ENCODE peak calls at places on chromosomes 12 and 14, in seven cellular contexts. X is astrocyte of the cerebellum; N is esophagus squamous epithelium; B is activated naive CD8-positive, alpha-beta T cell treated with anti-CD3 and anti-CD28 coated beads for 36 hours; T is cerebellar cortex; K is DMS79; S is CD4-positive, alpha-beta T cell. P is an unnamed sample.

GRCh38 chr12:104682790-104683279 is 226.1 kb downstream of the CHST11 start:
- DNase-seq in S (peak), N (no peak), K (no peak), T (no peak), X (no peak), B (peak), P (no peak)

GRCh38 chr12:25924535-25925001 is 33.9 kb upstream of the RASSF8 start:
- DNase-seq in T (no peak), B (no peak), S (no peak), K (no peak), N (no peak), X (no peak), P (no peak)

GRCh38 chr14:87989613-87990299 is 3.2 kb downstream of the GALC start:
- DNase-seq in B (no peak), K (no peak), N (no peak), T (no peak), X (no peak), S (no peak), P (no peak)

GRCh38 chr12:126385785-126386184 is 1320.5 kb downstream of the AACS start:
- DNase-seq in B (no peak), K (no peak), X (no peak), N (no peak), T (no peak), S (no peak), P (no peak)

GRCh38 chr12:61915420-61915819 is 344.8 kb upstream of the USP15 start:
- DNase-seq in N (no peak), S (no peak), B (no peak), T (no peak), X (no peak), K (no peak), P (no peak)

GRCh38 chr14:35133542-35134328 is 11.4 kb downstream of the PRORP start:
- DNase-seq in K (no peak), S (no peak), N (no peak), X (no peak), T (no peak), B (no peak), P (no peak)

GRCh38 chr14:105325716-105326567 is 11.4 kb downstream of the PACS2 start:
- DNase-seq in K (no peak), N (no peak), X (no peak), T (no peak), B (no peak), S (no peak), P (no peak)

GRCh38 chr12:108304633-108305032 is 34.5 kb downstream of the CMKLR1 start:
- DNase-seq in B (no peak), T (no peak), S (no peak), X (no peak), N (no peak), K (no peak), P (no peak)

GRCh38 chr12:113260636-113261300 is 39.5 kb downstream of the TPCN1 start:
- DNase-seq in N (no peak), S (no peak), T (no peak), X (no peak), K (no peak), B (no peak), P (no peak)

GRCh38 chr14:21025374-21026151 is 702 bp upstream of the NDRG2 start:
- DNase-seq in N (no peak), B (no peak), T (peak), X (no peak), K (no peak), S (no peak), P (no peak)

GRCh38 chr12:99521664-99522063 is 125.9 kb upstream of the GARIN6 start:
- DNase-seq in T (no peak), X (no peak), S (no peak), B (no peak), K (no peak), N (no peak), P (no peak)

GRCh38 chr12:29782821-29783772 is 645 bp downstream of the TMTC1 start:
- DNase-seq in B (no peak), X (no peak), T (no peak), N (no peak), K (no peak), S (no peak), P (no peak)

GRCh38 chr14:20606190-20606901 is 15.2 kb upstream of the RNASE12 start:
- DNase-seq in S (no peak), K (no peak), N (no peak), X (no peak), T (peak), B (no peak), P (no peak)

GRCh38 chr12:77734489-77734888 is 96.2 kb upstream of the NAV3 start:
- DNase-seq in T (no peak), N (no peak), K (no peak), S (no peak), X (no peak), B (no peak), P (no peak)

GRCh38 chr14:40336846-40337245 is 904.6 kb upstream of the FBXO33 start:
- DNase-seq in X (no peak), K (no peak), T (no peak), S (no peak), B (no peak), N (no peak), P (no peak)

GRCh38 chr12:70854871-70855578 is 65.5 kb downstream of the PTPRR start:
- DNase-seq in B (no peak), S (no peak), X (no peak), N (no peak), T (peak), K (no peak), P (no peak)

GRCh38 chr14:70186826-70187483 is 1.8 kb downstream of the SLC8A3 start:
- DNase-seq in S (no peak), X (no peak), N (no peak), T (peak), K (no peak), B (peak), P (no peak)

GRCh38 chr14:89027097-89027740 is 202.8 kb downstream of the TTC8 start:
- DNase-seq in N (no peak), S (peak), K (peak), B (peak), T (peak), X (no peak), P (peak)

GRCh38 chr14:71714225-71714624 is 218.0 kb upstream of the RGS6 start:
- DNase-seq in K (no peak), B (no peak), X (peak), N (no peak), T (no peak), S (no peak), P (no peak)

GRCh38 chr12:105761075-105761474 is 377.7 kb downstream of the NUAK1 start:
- DNase-seq in B (no peak), T (no peak), N (no peak), K (no peak), X (no peak), S (no peak), P (no peak)

GRCh38 chr12:103556890-103557667 is 30.0 kb upstream of the STAB2 start:
- DNase-seq in K (no peak), N (no peak), B (no peak), X (no peak), T (no peak), S (no peak), P (no peak)

GRCh38 chr12:20463920-20464524 is 95.7 kb downstream of the PDE3A start:
- DNase-seq in B (no peak), S (no peak), K (no peak), N (no peak), T (peak), X (no peak), P (no peak)

GRCh38 chr14:42965512-42965911 is 1358.8 kb downstream of the LRFN5 start:
- DNase-seq in N (no peak), T (no peak), B (no peak), S (no peak), K (no peak), X (no peak), P (no peak)

GRCh38 chr14:54808326-54809161 is 94.1 kb downstream of the GCH1 start:
- DNase-seq in T (no peak), B (no peak), X (no peak), K (no peak), N (no peak), S (no peak), P (no peak)

GRCh38 chr12:117402363-117402762 is 40.9 kb upstream of the NOS1 start:
- DNase-seq in B (no peak), T (no peak), K (no peak), S (no peak), X (no peak), N (no peak), P (no peak)

GRCh38 chr12:25529738-25530137 is 23.3 kb downstream of the LMNTD1 start:
- DNase-seq in N (no peak), S (no peak), X (no peak), T (no peak), B (no peak), K (no peak), P (no peak)

GRCh38 chr14:65333926-65334687 is 78.4 kb upstream of the FUT8 start:
- DNase-seq in B (no peak), N (no peak), T (no peak), X (peak), K (no peak), S (no peak), P (no peak)

GRCh38 chr12:112107728-112108447 is 695 bp downstream of the NAA25 start:
- DNase-seq in X (no peak), K (no peak), S (no peak), T (no peak), B (peak), N (no peak), P (no peak)

GRCh38 chr14:101062611-101063010 is 159.1 kb upstream of the RTL1 start:
- DNase-seq in X (no peak), S (no peak), K (no peak), N (no peak), T (no peak), B (no peak), P (no peak)

GRCh38 chr12:105899589-105899988 is 239.2 kb downstream of the NUAK1 start:
- DNase-seq in K (no peak), S (no peak), B (no peak), X (no peak), T (no peak), N (no peak), P (no peak)

GRCh38 chr12:39173689-39174088 is 268.3 kb upstream of the CPNE8 start:
- DNase-seq in T (no peak), N (no peak), B (no peak), S (no peak), X (no peak), K (no peak), P (no peak)

GRCh38 chr14:90674043-90674670 is 142.1 kb downstream of the TTC7B start:
- DNase-seq in N (no peak), T (peak), S (no peak), X (no peak), B (no peak), K (no peak), P (no peak)

GRCh38 chr14:24156840-24157239 is 4.2 kb upstream of the IRF9 start:
- DNase-seq in K (no peak), S (no peak), X (no peak), T (no peak), B (no peak), N (no peak), P (no peak)

GRCh38 chr12:39682689-39683477 is 63.3 kb upstream of the ABCD2 start:
- DNase-seq in T (no peak), B (no peak), N (no peak), K (no peak), S (no peak), X (no peak), P (no peak)

GRCh38 chr12:132525833-132526455 is 36.0 kb downstream of the FBRSL1 start:
- DNase-seq in N (no peak), K (no peak), S (no peak), T (no peak), B (no peak), X (no peak), P (no peak)